ENCODE peak calls at places on chromosomes 5 and 9, in nine cellular contexts. T is colonic mucosa; K is fibroblast of the aortic adventitia; G is tibial nerve; Q is fibroblast of lung; Y is CD8-positive, alpha-beta T cell; E is BE2C; S is lower lobe of right lung; I is cardiac fibroblast. M is an unnamed sample.

GRCh38 chr9:113636693-113637092 is 173.2 kb downstream of the RGS3 start:
- DNase-seq in T (no peak), K (no peak), G (no peak), Q (no peak), Y (no peak), E (no peak), S (no peak), I (no peak), M (no peak)

GRCh38 chr5:88881566-88881965 is 1.4 kb downstream of the MEF2C start:
- DNase-seq in T (no peak), K (peak; percentile 60), G (no peak), Q (no peak), Y (no peak), E (no peak), S (no peak), I (peak; percentile 58), M (no peak)

GRCh38 chr5:176738851-176739250 is 71.5 kb upstream of the UNC5A start:
- DNase-seq in T (peak; percentile 6), K (no peak), G (no peak), Q (no peak), Y (no peak), E (no peak), S (no peak), I (no peak), M (no peak)

GRCh38 chr5:152625696-152626095 is 220.6 kb upstream of the NMUR2 start:
- DNase-seq in T (no peak), K (no peak), G (no peak), Q (no peak), Y (no peak), E (no peak), S (no peak), I (no peak), M (no peak)

GRCh38 chr5:9370256-9370655 is 175.6 kb downstream of the SEMA5A start:
- DNase-seq in T (no peak), K (peak; percentile 28), G (no peak), Q (peak; percentile 47), Y (no peak), E (no peak), S (no peak), I (peak; percentile 48), M (no peak)

GRCh38 chr5:68771221-68771620 is 322.6 kb upstream of the SLC30A5 start:
- DNase-seq in T (no peak), K (no peak), G (no peak), Q (no peak), Y (no peak), E (no peak), S (no peak), I (no peak), M (no peak)

GRCh38 chr9:127175764-127176163 is 53.3 kb upstream of the ANGPTL2 start:
- DNase-seq in T (no peak), K (peak; percentile 59), G (no peak), Q (no peak), Y (no peak), E (no peak), S (no peak), I (no peak), M (no peak)

GRCh38 chr9:117300686-117301085 is 114.2 kb downstream of the ASTN2 start:
- DNase-seq in T (no peak), K (no peak), G (no peak), Q (no peak), Y (no peak), E (no peak), S (no peak), I (no peak), M (no peak)

GRCh38 chr5:100872409-100873190 is 30.5 kb downstream of the ST8SIA4 start:
- DNase-seq in T (no peak), K (no peak), G (no peak), Q (no peak), Y (no peak), E (no peak), S (no peak), I (no peak), M (no peak)

GRCh38 chr5:146726891-146727290 is 151.7 kb downstream of the PPP2R2B start:
- DNase-seq in T (no peak), K (no peak), G (no peak), Q (no peak), Y (no peak), E (no peak), S (no peak), I (no peak), M (no peak)

GRCh38 chr9:14323083-14323968 is 9.4 kb upstream of the NFIB start:
- DNase-seq in T (no peak), K (peak; percentile 28), G (no peak), Q (no peak), Y (no peak), E (no peak), S (no peak), I (no peak), M (no peak)

GRCh38 chr9:104835163-104835562 is 71.2 kb downstream of the NIPSNAP3B start:
- DNase-seq in T (no peak), K (no peak), G (no peak), Q (peak; percentile 66), Y (no peak), E (no peak), S (no peak), I (no peak), M (no peak)
- TF ChIP-seq CTCF in T (no peak), K (no peak), G (no peak), Q (no peak), Y (no peak), E (no peak), S (no peak), I (no peak), M (no peak)

GRCh38 chr5:156332245-156332644 is 5.3 kb downstream of the SGCD start:
- DNase-seq in T (no peak), K (no peak), G (no peak), Q (no peak), Y (no peak), E (no peak), S (no peak), I (no peak), M (no peak)
- TF ChIP-seq CTCF in T (no peak), K (no peak), G (no peak), Q (no peak), Y (no peak), E (no peak), S (no peak), I (no peak), M (no peak)

GRCh38 chr5:178590924-178591423 is 781 bp upstream of the COL23A1 start:
- DNase-seq in T (no peak), K (peak; percentile 33), G (no peak), Q (peak; percentile 26), Y (no peak), E (no peak), S (no peak), I (no peak), M (no peak)

GRCh38 chr5:178587793-178588611 is 2.2 kb downstream of the COL23A1 start:
- DNase-seq in T (no peak), K (no peak), G (no peak), Q (no peak), Y (no peak), E (no peak), S (no peak), I (no peak), M (no peak)

GRCh38 chr5:178589180-178590140 is 733 bp downstream of the COL23A1 start:
- DNase-seq in T (no peak), K (no peak), G (no peak), Q (peak; percentile 50), Y (no peak), E (peak; percentile 72), S (no peak), I (peak; percentile 20), M (peak; percentile 72)

GRCh38 chr5:178588769-178589168 is 1.4 kb downstream of the COL23A1 start:
- DNase-seq in T (no peak), K (no peak), G (no peak), Q (no peak), Y (no peak), E (no peak), S (no peak), I (no peak), M (peak; percentile 18)

GRCh38 chr5:178590141-178590923 is at the start of gene COL23A1:
- DNase-seq in T (peak; percentile 36), K (peak; percentile 37), G (no peak), Q (peak; percentile 60), Y (peak; percentile 20), E (peak; percentile 82), S (peak; percentile 68), I (peak; percentile 47), M (peak; percentile 84)
- TF ChIP-seq CTCF in T (peak; percentile 41), K (peak; percentile 61), G (peak; percentile 61), Q (peak; percentile 79), Y (peak; percentile 62), E (peak; percentile 92), S (peak; percentile 62), I (peak; percentile 70), M (peak; percentile 77)

DNA sequence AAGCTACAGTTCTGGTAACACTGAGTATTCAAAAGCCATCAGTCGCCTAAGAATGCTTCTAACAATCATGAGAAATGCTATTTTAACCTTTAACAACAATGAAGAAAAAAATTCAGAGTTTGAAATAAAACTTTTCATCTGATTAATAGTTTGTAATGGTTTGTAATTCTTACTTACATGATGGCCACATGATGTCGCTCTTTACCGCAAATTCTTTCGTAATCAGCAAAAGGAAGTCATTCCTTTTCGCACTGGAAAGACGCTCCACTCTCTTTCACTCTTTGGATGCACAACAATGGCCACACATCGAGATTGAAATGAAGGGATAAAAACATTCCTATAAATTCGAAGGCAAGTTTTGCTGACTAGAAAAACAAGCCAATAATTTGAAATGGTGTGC is at the start of gene PCDHA7:
- DNase-seq in T (no peak), K (peak; percentile 22), G (no peak), Q (peak; percentile 14), Y (no peak), E (no peak), S (no peak), I (peak; percentile 46), M (no peak)
- TF ChIP-seq CTCF in T (no peak), K (no peak), G (no peak), Q (no peak), Y (no peak), E (no peak), S (no peak), I (no peak), M (no peak)

GRCh38 chr5:65654713-65655112 is 29.9 kb downstream of the SHLD3 start:
- DNase-seq in T (no peak), K (no peak), G (no peak), Q (no peak), Y (no peak), E (no peak), S (no peak), I (no peak), M (no peak)
- TF ChIP-seq CTCF in T (no peak), K (no peak), G (no peak), Q (no peak), Y (no peak), E (no peak), S (no peak), I (no peak), M (no peak)

GRCh38 chr9:89978185-89978584 is 373.4 kb downstream of the GADD45G start:
- DNase-seq in T (no peak), K (peak; percentile 15), G (no peak), Q (no peak), Y (no peak), E (no peak), S (no peak), I (no peak), M (no peak)
- TF ChIP-seq CTCF in T (peak; percentile 40), K (peak; percentile 36), G (peak; percentile 15), Q (peak; percentile 46), Y (no peak), E (peak; percentile 48), S (peak; percentile 36), I (no peak), M (peak; percentile 30)

GRCh38 chr5:57696005-57696755 is 213.6 kb upstream of the ACTBL2 start:
- DNase-seq in T (no peak), K (no peak), G (no peak), Q (no peak), Y (no peak), E (no peak), S (no peak), I (no peak), M (no peak)
- TF ChIP-seq CTCF in T (no peak), K (peak; percentile 6), G (no peak), Q (no peak), Y (no peak), E (no peak), S (no peak), I (no peak), M (no peak)

M was measured in nephron progenitor cell.